ENCODE peak calls at places on chromosome 19, in six cellular contexts. W, G, S, C, B and Z are unnamed samples.

GRCh38 chr19:47158879-47159509 is 28.4 kb downstream of the SAE1 start:
- DNase-seq in S (no peak), W (no peak), G (peak; percentile 52), C (no peak), B (no peak), Z (peak; percentile 62)

GRCh38 chr19:33268162-33268991 is 34.0 kb downstream of the CEBPA start:
- DNase-seq in S (no peak), G (no peak), C (no peak), W (no peak), B (no peak), Z (no peak)

GRCh38 chr19:13050274-13050673 is 52.4 kb downstream of the LYL1 start:
- DNase-seq in C (no peak), W (no peak), G (no peak), B (no peak), S (no peak), Z (no peak)

GRCh38 chr19:48501961-48502719 is 9.5 kb downstream of the LMTK3 start:
- DNase-seq in W (no peak), G (no peak), C (no peak), S (peak; percentile 99), B (no peak), Z (peak; percentile 92)

GRCh38 chr19:5090780-5091575 is 122.1 kb downstream of the KDM4B start:
- DNase-seq in G (no peak), W (no peak), C (no peak), S (no peak), B (peak; percentile 76), Z (no peak)

GRCh38 chr19:48393196-48393558 is 291 bp upstream of the GRIN2D start:
- DNase-seq in G (no peak), C (no peak), S (no peak), W (no peak), B (no peak), Z (no peak)

GRCh38 chr19:44303976-44304568 is 753 bp downstream of the ZNF235 start:
- DNase-seq in W (no peak), C (peak; percentile 13), G (no peak), S (no peak), B (peak; percentile 58), Z (peak; percentile 28)

GRCh38 chr19:38850976-38851621 is 1.3 kb upstream of the HNRNPL start:
- DNase-seq in G (peak; percentile 41), C (no peak), S (no peak), B (no peak), W (peak; percentile 72), Z (no peak)

GRCh38 chr19:16830679-16831078 is 1.5 kb downstream of the SIN3B start:
- DNase-seq in C (no peak), B (no peak), S (no peak), G (no peak), W (no peak), Z (no peak)

GRCh38 chr19:43607238-43608205 is 4.4 kb upstream of the SRRM5 start:
- DNase-seq in G (no peak), S (no peak), C (no peak), B (no peak), W (no peak), Z (no peak)

GRCh38 chr19:46818812-46819211 is 30.4 kb upstream of the SLC1A5 start:
- DNase-seq in C (no peak), B (no peak), S (peak; percentile 54), G (no peak), W (peak; percentile 60), Z (no peak)

GRCh38 chr19:52667972-52668371 is 29.8 kb upstream of the ZNF83 start:
- DNase-seq in G (no peak), W (no peak), S (no peak), C (no peak), B (no peak), Z (no peak)

GRCh38 chr19:10565028-10565566 is 713 bp downstream of the KRI1 start:
- DNase-seq in B (no peak), S (no peak), W (peak; percentile 69), G (no peak), C (peak; percentile 68), Z (peak; percentile 66)